ENCODE peak calls at places on chromosomes 5 and 9, in ten cellular contexts. One of them, this sample, is unnamed.

GRCh38 chr5:114898602-114899001 is 271.1 kb downstream of the TRIM36 start:
- DNase-seq in bronchial epithelial cell: no peak
- DNase-seq in CD4-positive, CD25-positive, alpha-beta regulatory T cell: no peak
- DNase-seq in left ventricle myocardium inferior: no peak
- DNase-seq in naive thymus-derived CD4-positive, alpha-beta T cell: no peak
- DNase-seq in BE2C: no peak
- DNase-seq in epithelial cell of proximal tubule: no peak
- DNase-seq in skeletal muscle cell: no peak
- DNase-seq in RWPE2: no peak
- DNase-seq in fibroblast of mammary gland: no peak
- DNase-seq in this sample: no peak

GRCh38 chr5:19771174-19771835 is 216.7 kb downstream of the CDH18 start:
- DNase-seq in RWPE2: no peak
- DNase-seq in BE2C: no peak
- DNase-seq in CD4-positive, CD25-positive, alpha-beta regulatory T cell: no peak
- DNase-seq in skeletal muscle cell: no peak
- DNase-seq in fibroblast of mammary gland: no peak
- DNase-seq in naive thymus-derived CD4-positive, alpha-beta T cell: no peak
- DNase-seq in bronchial epithelial cell: peak
- DNase-seq in epithelial cell of proximal tubule: no peak
- DNase-seq in left ventricle myocardium inferior: no peak
- DNase-seq in this sample: no peak

GRCh38 chr9:35520404-35520790 is 30.5 kb downstream of the RUSC2 start:
- DNase-seq in BE2C: no peak
- DNase-seq in CD4-positive, CD25-positive, alpha-beta regulatory T cell: no peak
- DNase-seq in left ventricle myocardium inferior: no peak
- DNase-seq in fibroblast of mammary gland: no peak
- DNase-seq in naive thymus-derived CD4-positive, alpha-beta T cell: no peak
- DNase-seq in skeletal muscle cell: no peak
- DNase-seq in RWPE2: no peak
- DNase-seq in bronchial epithelial cell: no peak
- DNase-seq in epithelial cell of proximal tubule: no peak
- DNase-seq in this sample: no peak

GRCh38 chr9:91978739-91979414 is 28.8 kb upstream of the ROR2 start:
- DNase-seq in bronchial epithelial cell: peak
- DNase-seq in BE2C: peak
- DNase-seq in naive thymus-derived CD4-positive, alpha-beta T cell: no peak
- DNase-seq in epithelial cell of proximal tubule: peak
- DNase-seq in left ventricle myocardium inferior: no peak
- DNase-seq in CD4-positive, CD25-positive, alpha-beta regulatory T cell: no peak
- DNase-seq in fibroblast of mammary gland: peak
- DNase-seq in RWPE2: no peak
- DNase-seq in skeletal muscle cell: peak
- DNase-seq in this sample: no peak

GRCh38 chr5:142792012-142792864 is 22.1 kb downstream of the ARHGAP26 start:
- DNase-seq in skeletal muscle cell: no peak
- DNase-seq in naive thymus-derived CD4-positive, alpha-beta T cell: no peak
- DNase-seq in RWPE2: no peak
- DNase-seq in left ventricle myocardium inferior: no peak
- DNase-seq in fibroblast of mammary gland: no peak
- DNase-seq in CD4-positive, CD25-positive, alpha-beta regulatory T cell: no peak
- DNase-seq in bronchial epithelial cell: no peak
- DNase-seq in epithelial cell of proximal tubule: no peak
- DNase-seq in BE2C: no peak
- DNase-seq in this sample: no peak

GRCh38 chr9:136244116-136244775 is 1.4 kb downstream of the QSOX2 start:
- DNase-seq in RWPE2: no peak
- DNase-seq in CD4-positive, CD25-positive, alpha-beta regulatory T cell: peak
- DNase-seq in left ventricle myocardium inferior: no peak
- DNase-seq in bronchial epithelial cell: no peak
- DNase-seq in BE2C: no peak
- DNase-seq in naive thymus-derived CD4-positive, alpha-beta T cell: peak
- DNase-seq in skeletal muscle cell: no peak
- DNase-seq in epithelial cell of proximal tubule: no peak
- DNase-seq in fibroblast of mammary gland: no peak
- DNase-seq in this sample: peak

GRCh38 chr5:6424110-6424659 is 24.5 kb upstream of the UBE2QL1 start:
- DNase-seq in skeletal muscle cell: no peak
- DNase-seq in CD4-positive, CD25-positive, alpha-beta regulatory T cell: no peak
- DNase-seq in naive thymus-derived CD4-positive, alpha-beta T cell: no peak
- DNase-seq in fibroblast of mammary gland: no peak
- DNase-seq in bronchial epithelial cell: no peak
- DNase-seq in epithelial cell of proximal tubule: no peak
- DNase-seq in RWPE2: no peak
- DNase-seq in left ventricle myocardium inferior: no peak
- DNase-seq in BE2C: no peak
- DNase-seq in this sample: no peak

GRCh38 chr5:16179511-16179935 is at the start of gene MARCHF11:
- DNase-seq in skeletal muscle cell: no peak
- DNase-seq in BE2C: peak
- DNase-seq in CD4-positive, CD25-positive, alpha-beta regulatory T cell: no peak
- DNase-seq in naive thymus-derived CD4-positive, alpha-beta T cell: no peak
- DNase-seq in bronchial epithelial cell: no peak
- DNase-seq in fibroblast of mammary gland: no peak
- DNase-seq in left ventricle myocardium inferior: no peak
- DNase-seq in epithelial cell of proximal tubule: no peak
- DNase-seq in RWPE2: no peak
- DNase-seq in this sample: no peak

GRCh38 chr9:82560457-82560904 is 502.5 kb downstream of the RASEF start:
- DNase-seq in naive thymus-derived CD4-positive, alpha-beta T cell: no peak
- DNase-seq in RWPE2: no peak
- DNase-seq in fibroblast of mammary gland: no peak
- DNase-seq in BE2C: no peak
- DNase-seq in bronchial epithelial cell: peak
- DNase-seq in CD4-positive, CD25-positive, alpha-beta regulatory T cell: no peak
- DNase-seq in skeletal muscle cell: no peak
- DNase-seq in epithelial cell of proximal tubule: no peak
- DNase-seq in left ventricle myocardium inferior: no peak
- DNase-seq in this sample: no peak

GRCh38 chr9:136728080-136728547 is 14.6 kb downstream of the LCN10 start:
- DNase-seq in RWPE2: no peak
- DNase-seq in CD4-positive, CD25-positive, alpha-beta regulatory T cell: peak
- DNase-seq in skeletal muscle cell: peak
- DNase-seq in fibroblast of mammary gland: peak
- DNase-seq in epithelial cell of proximal tubule: peak
- DNase-seq in BE2C: peak
- DNase-seq in naive thymus-derived CD4-positive, alpha-beta T cell: peak
- DNase-seq in bronchial epithelial cell: peak
- DNase-seq in left ventricle myocardium inferior: peak
- DNase-seq in this sample: peak

GRCh38 chr5:60577116-60577515 is 122.8 kb downstream of the DEPDC1B start:
- DNase-seq in left ventricle myocardium inferior: no peak
- DNase-seq in BE2C: no peak
- DNase-seq in RWPE2: no peak
- DNase-seq in skeletal muscle cell: no peak
- DNase-seq in epithelial cell of proximal tubule: no peak
- DNase-seq in naive thymus-derived CD4-positive, alpha-beta T cell: no peak
- DNase-seq in bronchial epithelial cell: no peak
- DNase-seq in CD4-positive, CD25-positive, alpha-beta regulatory T cell: no peak
- DNase-seq in fibroblast of mammary gland: peak
- DNase-seq in this sample: no peak

GRCh38 chr5:16626696-16627264 is 10.0 kb upstream of the RETREG1 start:
- DNase-seq in fibroblast of mammary gland: peak
- DNase-seq in RWPE2: no peak
- DNase-seq in left ventricle myocardium inferior: no peak
- DNase-seq in skeletal muscle cell: no peak
- DNase-seq in epithelial cell of proximal tubule: no peak
- DNase-seq in CD4-positive, CD25-positive, alpha-beta regulatory T cell: peak
- DNase-seq in bronchial epithelial cell: no peak
- DNase-seq in naive thymus-derived CD4-positive, alpha-beta T cell: no peak
- DNase-seq in BE2C: no peak
- DNase-seq in this sample: no peak

GRCh38 chr9:35338561-35339274 is 151.2 kb upstream of the RUSC2 start:
- DNase-seq in naive thymus-derived CD4-positive, alpha-beta T cell: no peak
- DNase-seq in CD4-positive, CD25-positive, alpha-beta regulatory T cell: no peak
- DNase-seq in BE2C: no peak
- DNase-seq in fibroblast of mammary gland: no peak
- DNase-seq in epithelial cell of proximal tubule: no peak
- DNase-seq in RWPE2: no peak
- DNase-seq in left ventricle myocardium inferior: no peak
- DNase-seq in skeletal muscle cell: no peak
- DNase-seq in bronchial epithelial cell: peak
- DNase-seq in this sample: no peak

GRCh38 chr9:38708759-38709158 is 11.2 kb downstream of the FAM240B start:
- DNase-seq in bronchial epithelial cell: no peak
- DNase-seq in epithelial cell of proximal tubule: no peak
- DNase-seq in left ventricle myocardium inferior: no peak
- DNase-seq in RWPE2: no peak
- DNase-seq in CD4-positive, CD25-positive, alpha-beta regulatory T cell: no peak
- DNase-seq in skeletal muscle cell: peak
- DNase-seq in naive thymus-derived CD4-positive, alpha-beta T cell: no peak
- DNase-seq in BE2C: no peak
- DNase-seq in fibroblast of mammary gland: peak
- DNase-seq in this sample: no peak

GRCh38 chr9:27209034-27209433 is 87.9 kb downstream of the EQTN start:
- DNase-seq in CD4-positive, CD25-positive, alpha-beta regulatory T cell: no peak
- DNase-seq in left ventricle myocardium inferior: no peak
- DNase-seq in fibroblast of mammary gland: peak
- DNase-seq in skeletal muscle cell: no peak
- DNase-seq in bronchial epithelial cell: no peak
- DNase-seq in BE2C: no peak
- DNase-seq in epithelial cell of proximal tubule: no peak
- DNase-seq in RWPE2: no peak
- DNase-seq in naive thymus-derived CD4-positive, alpha-beta T cell: no peak
- DNase-seq in this sample: no peak

GRCh38 chr5:40841068-40841805 is at the start of gene CARD6:
- DNase-seq in left ventricle myocardium inferior: no peak
- DNase-seq in bronchial epithelial cell: peak
- DNase-seq in BE2C: no peak
- DNase-seq in naive thymus-derived CD4-positive, alpha-beta T cell: no peak
- DNase-seq in epithelial cell of proximal tubule: no peak
- DNase-seq in RWPE2: no peak
- DNase-seq in CD4-positive, CD25-positive, alpha-beta regulatory T cell: peak
- DNase-seq in skeletal muscle cell: no peak
- DNase-seq in fibroblast of mammary gland: peak
- DNase-seq in this sample: no peak
- H3K4me3 ChIP-seq in left ventricle myocardium inferior: peak
- H3K4me3 ChIP-seq in bronchial epithelial cell: peak
- H3K4me3 ChIP-seq in BE2C: no peak
- H3K4me3 ChIP-seq in naive thymus-derived CD4-positive, alpha-beta T cell: peak
- H3K4me3 ChIP-seq in epithelial cell of proximal tubule: peak
- H3K4me3 ChIP-seq in RWPE2: peak
- H3K4me3 ChIP-seq in CD4-positive, CD25-positive, alpha-beta regulatory T cell: peak
- H3K4me3 ChIP-seq in skeletal muscle cell: peak
- H3K4me3 ChIP-seq in fibroblast of mammary gland: peak
- H3K4me3 ChIP-seq in this sample: peak

DNA sequence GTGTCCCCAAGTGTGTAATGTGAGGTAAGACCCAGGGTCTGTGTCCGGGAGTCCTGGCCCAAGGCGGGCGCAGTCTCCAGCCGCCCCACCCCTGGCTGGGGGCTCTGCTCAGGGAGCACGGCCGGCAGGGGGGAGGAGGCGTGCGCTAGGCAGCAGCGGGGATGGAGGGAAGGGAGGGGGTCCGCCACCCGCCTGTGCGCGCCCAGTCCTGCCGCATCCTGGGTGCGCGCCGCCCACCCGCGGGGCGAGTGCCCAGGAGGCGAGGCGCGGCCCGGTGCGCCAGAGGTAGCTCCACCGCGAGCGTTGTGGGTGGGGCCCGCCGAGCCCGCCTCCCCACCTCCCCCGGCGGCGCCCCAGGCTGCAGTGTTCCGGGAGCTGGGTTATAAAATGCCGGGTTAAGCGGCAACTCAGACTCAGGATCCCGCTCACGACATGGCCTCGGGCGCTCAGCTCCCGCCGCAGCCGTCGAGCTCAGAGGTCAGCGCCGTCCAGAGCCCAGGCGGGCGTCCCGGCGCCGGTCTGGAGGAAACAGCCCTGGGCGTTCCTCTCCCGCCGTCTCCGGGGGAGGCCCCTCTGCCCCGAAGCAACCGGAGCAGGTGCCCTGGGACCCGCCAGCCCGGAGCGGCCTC is at the start of gene CCNI2:
- DNase-seq in left ventricle myocardium inferior: no peak
- DNase-seq in skeletal muscle cell: no peak
- DNase-seq in CD4-positive, CD25-positive, alpha-beta regulatory T cell: peak
- DNase-seq in epithelial cell of proximal tubule: no peak
- DNase-seq in BE2C: peak
- DNase-seq in bronchial epithelial cell: no peak
- DNase-seq in naive thymus-derived CD4-positive, alpha-beta T cell: peak
- DNase-seq in fibroblast of mammary gland: no peak
- DNase-seq in RWPE2: no peak
- DNase-seq in this sample: no peak
- H3K4me3 ChIP-seq in left ventricle myocardium inferior: peak
- H3K4me3 ChIP-seq in skeletal muscle cell: peak
- H3K4me3 ChIP-seq in CD4-positive, CD25-positive, alpha-beta regulatory T cell: peak
- H3K4me3 ChIP-seq in epithelial cell of proximal tubule: peak
- H3K4me3 ChIP-seq in BE2C: peak
- H3K4me3 ChIP-seq in bronchial epithelial cell: peak
- H3K4me3 ChIP-seq in naive thymus-derived CD4-positive, alpha-beta T cell: peak
- H3K4me3 ChIP-seq in fibroblast of mammary gland: peak
- H3K4me3 ChIP-seq in RWPE2: peak
- H3K4me3 ChIP-seq in this sample: peak

GRCh38 chr9:125271081-125271480 is 9.5 kb downstream of the GAPVD1 start:
- DNase-seq in skeletal muscle cell: no peak
- DNase-seq in BE2C: no peak
- DNase-seq in fibroblast of mammary gland: no peak
- DNase-seq in left ventricle myocardium inferior: no peak
- DNase-seq in epithelial cell of proximal tubule: no peak
- DNase-seq in RWPE2: no peak
- DNase-seq in bronchial epithelial cell: peak
- DNase-seq in naive thymus-derived CD4-positive, alpha-beta T cell: no peak
- DNase-seq in CD4-positive, CD25-positive, alpha-beta regulatory T cell: no peak
- DNase-seq in this sample: no peak

GRCh38 chr9:125272697-125273096 is 11.1 kb downstream of the GAPVD1 start:
- DNase-seq in CD4-positive, CD25-positive, alpha-beta regulatory T cell: no peak
- DNase-seq in bronchial epithelial cell: peak
- DNase-seq in BE2C: no peak
- DNase-seq in left ventricle myocardium inferior: no peak
- DNase-seq in skeletal muscle cell: no peak
- DNase-seq in naive thymus-derived CD4-positive, alpha-beta T cell: no peak
- DNase-seq in fibroblast of mammary gland: no peak
- DNase-seq in RWPE2: no peak
- DNase-seq in epithelial cell of proximal tubule: no peak
- DNase-seq in this sample: no peak

GRCh38 chr9:125269014-125269397 is 7.4 kb downstream of the GAPVD1 start:
- DNase-seq in left ventricle myocardium inferior: no peak
- DNase-seq in CD4-positive, CD25-positive, alpha-beta regulatory T cell: no peak
- DNase-seq in naive thymus-derived CD4-positive, alpha-beta T cell: no peak
- DNase-seq in fibroblast of mammary gland: no peak
- DNase-seq in epithelial cell of proximal tubule: no peak
- DNase-seq in skeletal muscle cell: no peak
- DNase-seq in BE2C: no peak
- DNase-seq in RWPE2: no peak
- DNase-seq in bronchial epithelial cell: no peak
- DNase-seq in this sample: no peak

GRCh38 chr9:125268394-125269013 is 6.9 kb downstream of the GAPVD1 start:
- DNase-seq in skeletal muscle cell: no peak
- DNase-seq in CD4-positive, CD25-positive, alpha-beta regulatory T cell: no peak
- DNase-seq in BE2C: no peak
- DNase-seq in left ventricle myocardium inferior: no peak
- DNase-seq in RWPE2: no peak
- DNase-seq in naive thymus-derived CD4-positive, alpha-beta T cell: no peak
- DNase-seq in fibroblast of mammary gland: no peak
- DNase-seq in bronchial epithelial cell: no peak
- DNase-seq in epithelial cell of proximal tubule: no peak
- DNase-seq in this sample: no peak
- H3K4me3 ChIP-seq in skeletal muscle cell: no peak
- H3K4me3 ChIP-seq in CD4-positive, CD25-positive, alpha-beta regulatory T cell: no peak
- H3K4me3 ChIP-seq in BE2C: no peak
- H3K4me3 ChIP-seq in left ventricle myocardium inferior: no peak
- H3K4me3 ChIP-seq in RWPE2: no peak
- H3K4me3 ChIP-seq in naive thymus-derived CD4-positive, alpha-beta T cell: no peak
- H3K4me3 ChIP-seq in fibroblast of mammary gland: no peak
- H3K4me3 ChIP-seq in bronchial epithelial cell: no peak
- H3K4me3 ChIP-seq in epithelial cell of proximal tubule: no peak
- H3K4me3 ChIP-seq in this sample: no peak

GRCh38 chr5:137733922-137734695 is 1.8 kb downstream of the KLHL3 start:
- DNase-seq in naive thymus-derived CD4-positive, alpha-beta T cell: no peak
- DNase-seq in fibroblast of mammary gland: peak
- DNase-seq in BE2C: no peak
- DNase-seq in epithelial cell of proximal tubule: no peak
- DNase-seq in CD4-positive, CD25-positive, alpha-beta regulatory T cell: peak
- DNase-seq in RWPE2: no peak
- DNase-seq in bronchial epithelial cell: peak
- DNase-seq in skeletal muscle cell: no peak
- DNase-seq in left ventricle myocardium inferior: no peak
- DNase-seq in this sample: no peak
- H3K4me3 ChIP-seq in naive thymus-derived CD4-positive, alpha-beta T cell: peak
- H3K4me3 ChIP-seq in fibroblast of mammary gland: no peak
- H3K4me3 ChIP-seq in BE2C: peak
- H3K4me3 ChIP-seq in epithelial cell of proximal tubule: no peak
- H3K4me3 ChIP-seq in CD4-positive, CD25-positive, alpha-beta regulatory T cell: peak
- H3K4me3 ChIP-seq in RWPE2: no peak
- H3K4me3 ChIP-seq in bronchial epithelial cell: no peak
- H3K4me3 ChIP-seq in skeletal muscle cell: peak
- H3K4me3 ChIP-seq in left ventricle myocardium inferior: peak
- H3K4me3 ChIP-seq in this sample: peak